ENCODE peak calls at places on chromosome 18, in seven cellular contexts. R is stimulated activated naive CD8-positive, alpha-beta T cell treated with anti-CD3 and anti-CD28 coated beads, Interleukin-15, Interleukin-2, amounts not matched to agents 100 U/mL and 50 U/mL, for 24 hours; Y is right atrium auricular region; Z is hypothalamus; L is stomach; D is H4; I is stimulated activated CD4-positive, alpha-beta T cell treated with anti-CD3 and anti-CD28 coated beads, Interleukin-1b, Interleukin-23, amount 100 ng/mL, for 48 hours. N is an unnamed sample.

GRCh38 chr18:6557470-6558245 is 142.9 kb upstream of the L3MBTL4 start:
- DNase-seq in R (no peak), Y (no peak), Z (no peak), L (no peak), D (no peak), I (no peak), N (no peak)

GRCh38 chr18:22723741-22724140 is 209.4 kb upstream of the RBBP8 start:
- DNase-seq in R (no peak), Y (no peak), Z (no peak), L (no peak), D (no peak), I (no peak), N (no peak)

GRCh38 chr18:25650201-25650941 is 298.4 kb upstream of the ZNF521 start:
- DNase-seq in R (no peak), Y (no peak), Z (no peak), L (no peak), D (peak; percentile 97), I (no peak), N (peak; percentile 96)

GRCh38 chr18:70245941-70246537 is 40.6 kb upstream of the RTTN start:
- DNase-seq in R (no peak), Y (no peak), Z (no peak), L (no peak), D (no peak), I (no peak), N (no peak)

GRCh38 chr18:11368020-11368419 is 218.7 kb upstream of the PIEZO2 start:
- DNase-seq in R (no peak), Y (no peak), Z (no peak), L (no peak), D (no peak), I (no peak), N (no peak)

GRCh38 chr18:4352746-4353522 is 102.2 kb downstream of the DLGAP1 start:
- DNase-seq in R (no peak), Y (no peak), Z (no peak), L (no peak), D (no peak), I (no peak), N (no peak)

GRCh38 chr18:75003764-75004690 is 204.9 kb downstream of the PTGR3 start:
- DNase-seq in R (no peak), Y (no peak), Z (no peak), L (no peak), D (no peak), I (no peak), N (no peak)

GRCh38 chr18:9961031-9961430 is 47.2 kb downstream of the VAPA start:
- DNase-seq in R (no peak), Y (no peak), Z (no peak), L (no peak), D (no peak), I (no peak), N (no peak)

GRCh38 chr18:72107647-72108046 is 436.5 kb downstream of the CBLN2 start:
- DNase-seq in R (no peak), Y (no peak), Z (no peak), L (no peak), D (peak; percentile 81), I (no peak), N (peak; percentile 47)

GRCh38 chr18:62979900-62980299 is 264.6 kb downstream of the PHLPP1 start:
- DNase-seq in R (no peak), Y (no peak), Z (no peak), L (no peak), D (no peak), I (no peak), N (no peak)

GRCh38 chr18:75916641-75916982 is 489.1 kb upstream of the SMIM21 start:
- DNase-seq in R (no peak), Y (no peak), Z (no peak), L (no peak), D (no peak), I (no peak), N (no peak)

GRCh38 chr18:58922995-58923394 is 58.3 kb downstream of the ZNF532 start:
- DNase-seq in R (no peak), Y (no peak), Z (no peak), L (no peak), D (no peak), I (no peak), N (no peak)

GRCh38 chr18:48896875-48897511 is 53.8 kb downstream of the SMAD7 start:
- DNase-seq in R (peak; percentile 64), Y (peak; percentile 81), Z (no peak), L (peak; percentile 63), D (no peak), I (peak; percentile 36), N (no peak)

GRCh38 chr18:9068346-9068745 is 34.2 kb upstream of the NDUFV2 start:
- DNase-seq in R (no peak), Y (no peak), Z (no peak), L (no peak), D (no peak), I (no peak), N (no peak)

GRCh38 chr18:40179647-40180175 is 1775.3 kb upstream of the PIK3C3 start:
- DNase-seq in R (no peak), Y (no peak), Z (no peak), L (no peak), D (no peak), I (no peak), N (no peak)

GRCh38 chr18:8142131-8142711 is 467.0 kb upstream of the RAB12 start:
- DNase-seq in R (no peak), Y (no peak), Z (no peak), L (no peak), D (peak; percentile 40), I (no peak), N (no peak)

GRCh38 chr18:55781481-55781957 is 193.5 kb upstream of the TCF4 start:
- DNase-seq in R (no peak), Y (peak; percentile 69), Z (peak; percentile 19), L (no peak), D (peak; percentile 54), I (no peak), N (peak; percentile 51)

GRCh38 chr18:49044898-49045297 is 94.1 kb upstream of the SMAD7 start:
- DNase-seq in R (no peak), Y (no peak), Z (no peak), L (no peak), D (no peak), I (no peak), N (no peak)

GRCh38 chr18:9108911-9109310 is 6.4 kb downstream of the NDUFV2 start:
- DNase-seq in R (no peak), Y (no peak), Z (no peak), L (no peak), D (no peak), I (no peak), N (no peak)

GRCh38 chr18:34158881-34159690 is 65.6 kb downstream of the NOL4 start:
- DNase-seq in R (no peak), Y (no peak), Z (peak; percentile 45), L (peak; percentile 25), D (peak; percentile 20), I (no peak), N (no peak)

GRCh38 chr18:75297731-75298130 is 87.1 kb downstream of the TSHZ1 start:
- DNase-seq in R (no peak), Y (no peak), Z (no peak), L (no peak), D (no peak), I (no peak), N (no peak)

GRCh38 chr18:3305354-3305762 is 43.4 kb downstream of the MYL12B start:
- DNase-seq in R (peak; percentile 38), Y (no peak), Z (no peak), L (no peak), D (peak; percentile 97), I (peak; percentile 63), N (peak; percentile 82)

GRCh38 chr18:48589797-48590519 is 51.1 kb downstream of the CTIF start:
- DNase-seq in R (no peak), Y (no peak), Z (peak; percentile 77), L (peak; percentile 56), D (no peak), I (no peak), N (no peak)